ENCODE peak calls at places on chromosomes 3 and 15, in ten cellular contexts. J is A549; C is sciatic nerve; F is gastroesophageal sphincter; N is HepG2; Q is CD4-positive, alpha-beta T cell; H is heart left ventricle; P is RWPE2; B is stimulated activated naive CD8-positive, alpha-beta T cell treated with anti-CD3 and anti-CD28 coated beads, Interleukin-15, amount 100 ng/mL, for 72 hours; R is activated B cell treated with CpG ODN at 0.5 μM for 24 hours. T is an unnamed sample.

GRCh38 chr15:97875025-97875512 is 85.4 kb upstream of the ARRDC4 start:
- ATAC-seq in C (no peak), Q (no peak), P (peak), J (peak), B (peak), N (peak), F (no peak), R (no peak), H (peak), T (no peak)

GRCh38 chr15:96298217-96298616 is 32.3 kb upstream of the NR2F2 start:
- ATAC-seq in H (no peak), N (no peak), B (no peak), Q (no peak), P (no peak), C (no peak), J (no peak), F (no peak), R (no peak), T (no peak)

GRCh38 chr15:56815247-56815646 is 81.9 kb upstream of the ZNF280D start:
- ATAC-seq in R (no peak), Q (no peak), P (no peak), F (peak), N (no peak), J (no peak), C (peak), H (peak), B (no peak), T (peak)

GRCh38 chr15:88993662-88994061 is 80.5 kb upstream of the MFGE8 start:
- ATAC-seq in H (no peak), F (no peak), R (no peak), Q (no peak), C (no peak), J (no peak), N (no peak), B (no peak), P (no peak), T (no peak)

GRCh38 chr3:195147649-195148121 is 123.3 kb downstream of the XXYLT1 start:
- ATAC-seq in J (no peak), Q (peak), P (no peak), C (peak), R (peak), F (peak), H (peak), N (no peak), B (peak), T (no peak)

GRCh38 chr3:173770796-173771573 is 373.4 kb downstream of the NLGN1 start:
- ATAC-seq in N (no peak), J (no peak), C (peak), R (no peak), Q (no peak), B (no peak), F (no peak), H (no peak), P (no peak), T (no peak)

GRCh38 chr3:144324061-144324460 is 352.4 kb downstream of the DIPK2A start:
- ATAC-seq in C (no peak), B (no peak), J (no peak), H (no peak), Q (no peak), P (peak), F (no peak), N (no peak), R (no peak), T (peak)

GRCh38 chr3:22372292-22372949 is 621.4 kb upstream of the ZNF385D start:
- ATAC-seq in P (peak), R (no peak), F (peak), J (no peak), B (no peak), N (no peak), H (no peak), Q (no peak), C (peak), T (no peak)

GRCh38 chr3:57820479-57820878 is 64.4 kb downstream of the SLMAP start:
- ATAC-seq in H (no peak), B (no peak), R (no peak), P (no peak), J (no peak), C (no peak), Q (no peak), F (no peak), N (peak), T (no peak)

GRCh38 chr3:25707268-25707928 is 42.7 kb upstream of the TOP2B start:
- ATAC-seq in N (no peak), B (no peak), Q (no peak), J (no peak), H (no peak), C (no peak), R (no peak), F (no peak), P (no peak), T (no peak)

GRCh38 chr3:66463734-66464511 is 36.9 kb downstream of the LRIG1 start:
- ATAC-seq in R (no peak), H (no peak), J (no peak), F (no peak), N (peak), C (peak), Q (no peak), P (no peak), B (no peak), T (peak)

GRCh38 chr3:192850501-192850981 is 67.1 kb downstream of the MB21D2 start:
- ATAC-seq in H (peak), C (peak), R (peak), F (no peak), B (peak), J (peak), Q (no peak), N (peak), P (peak), T (peak)

GRCh38 chr3:31218082-31218481 is 314.6 kb upstream of the STT3B start:
- ATAC-seq in F (no peak), P (no peak), B (peak), R (no peak), C (no peak), J (no peak), N (no peak), Q (no peak), H (no peak), T (no peak)

GRCh38 chr15:71526061-71526460 is 284.3 kb upstream of the NR2E3 start:
- ATAC-seq in F (no peak), C (peak), J (no peak), P (no peak), B (no peak), H (no peak), N (no peak), R (no peak), Q (no peak), T (no peak)

GRCh38 chr3:165254812-165255211 is 58.6 kb upstream of the SLITRK3 start:
- ATAC-seq in B (no peak), P (peak), C (no peak), H (no peak), Q (no peak), R (no peak), N (peak), J (peak), F (peak), T (no peak)

GRCh38 chr3:161770532-161771386 is 274.2 kb downstream of the OTOL1 start:
- ATAC-seq in F (no peak), N (no peak), J (no peak), B (peak), Q (no peak), C (no peak), P (no peak), H (no peak), R (no peak), T (no peak)

GRCh38 chr3:54691230-54691900 is 236.5 kb downstream of the LRTM1 start:
- ATAC-seq in F (no peak), H (peak), J (no peak), B (no peak), N (no peak), R (no peak), C (peak), P (no peak), Q (no peak), T (no peak)

GRCh38 chr3:191380001-191380400 is 49.7 kb upstream of the UTS2B start:
- ATAC-seq in N (no peak), P (no peak), C (no peak), B (no peak), H (no peak), Q (no peak), J (no peak), F (no peak), R (no peak), T (no peak)

GRCh38 chr15:31197497-31198414 is 96.2 kb upstream of the TRPM1 start:
- ATAC-seq in N (peak), B (peak), R (peak), P (no peak), C (no peak), H (no peak), F (no peak), Q (no peak), J (peak), T (no peak)

GRCh38 chr3:124915254-124915653 is 19.3 kb downstream of the MUC13 start:
- ATAC-seq in P (no peak), R (no peak), H (no peak), J (no peak), N (no peak), B (no peak), C (no peak), F (no peak), Q (no peak), T (no peak)

GRCh38 chr3:48130321-48130881 is 57.8 kb downstream of the CDC25A start:
- ATAC-seq in Q (no peak), H (peak), P (no peak), F (peak), J (no peak), C (peak), B (no peak), R (no peak), N (peak), T (peak)

GRCh38 chr15:25939122-25939521 is 76.0 kb upstream of the ATP10A start:
- ATAC-seq in P (no peak), H (no peak), F (no peak), R (peak), B (no peak), Q (no peak), C (no peak), J (no peak), N (no peak), T (peak)

GRCh38 chr3:18099611-18100010 is 325.5 kb downstream of the SATB1 start:
- ATAC-seq in B (peak), Q (no peak), P (no peak), C (no peak), F (no peak), N (no peak), J (peak), R (no peak), H (no peak), T (no peak)

GRCh38 chr15:64284037-64284436 is 71.9 kb downstream of the CSNK1G1 start:
- ATAC-seq in B (no peak), R (no peak), H (peak), N (no peak), C (peak), Q (no peak), J (no peak), P (no peak), F (no peak), T (no peak)

GRCh38 chr15:67931861-67932260 is 92.0 kb upstream of the RNU6-1 start:
- ATAC-seq in C (no peak), B (no peak), Q (no peak), P (peak), F (no peak), J (peak), R (no peak), H (no peak), N (no peak), T (peak)

GRCh38 chr3:178318440-178318839 is 217.8 kb upstream of the KCNMB2 start:
- ATAC-seq in N (no peak), P (no peak), J (no peak), C (no peak), B (no peak), R (no peak), H (no peak), F (no peak), Q (no peak), T (no peak)

GRCh38 chr3:192675958-192676649 is 51.2 kb downstream of the FGF12 start:
- ATAC-seq in R (no peak), P (no peak), C (no peak), J (no peak), Q (no peak), H (no peak), N (no peak), F (no peak), B (peak), T (no peak)

GRCh38 chr15:74396445-74397238 is 29.2 kb upstream of the CYP11A1 start:
- ATAC-seq in H (no peak), Q (no peak), J (peak), B (peak), P (peak), N (peak), F (no peak), R (peak), C (no peak), T (peak)